ENCODE peak calls at places on chromosomes 3 and 15, in nine cellular contexts. Q, R, J, T, G, Z, K, I and W are unnamed samples.
A peak's percentile ranks its signal among the peaks of the same experiment; 100 is the strongest.

GRCh38 chr15:65374831-65375401 is 2.9 kb downstream of the IGDCC3 start:
- DNase-seq in R (no peak), I (no peak), T (no peak), Z (no peak), Q (no peak), K (peak; percentile 12), G (no peak), J (peak; percentile 24), W (no peak)

GRCh38 chr3:49260711-49261357 is 16.2 kb downstream of the C3orf62 start:
- DNase-seq in Z (no peak), R (no peak), J (peak; percentile 3), I (no peak), Q (no peak), G (no peak), T (no peak), K (peak; percentile 24), W (no peak)

GRCh38 chr3:72844436-72844999 is 3.7 kb downstream of the SHQ1 start:
- DNase-seq in R (no peak), Z (no peak), K (peak; percentile 37), I (no peak), T (no peak), G (no peak), Q (no peak), J (peak; percentile 19), W (no peak)

GRCh38 chr3:188772886-188773285 is 398.9 kb upstream of the TPRG1 start:
- DNase-seq in Z (no peak), Q (no peak), T (no peak), G (no peak), R (peak; percentile 55), K (peak; percentile 66), J (peak; percentile 91), I (no peak), W (no peak)

GRCh38 chr15:49242820-49243219 is 72.8 kb downstream of the GALK2 start:
- DNase-seq in G (no peak), J (peak; percentile 91), Q (no peak), T (no peak), K (peak; percentile 84), Z (no peak), I (peak; percentile 24), R (peak; percentile 49), W (no peak)

GRCh38 chr15:64947211-64947610 is 35.5 kb downstream of the ANKDD1A start:
- DNase-seq in K (no peak), Q (no peak), Z (no peak), I (no peak), J (no peak), R (no peak), T (no peak), G (no peak), W (no peak)

GRCh38 chr15:98648654-98649537 is 557 bp downstream of the IGF1R start:
- DNase-seq in Z (peak; percentile 32), J (peak; percentile 51), T (no peak), K (peak; percentile 56), Q (no peak), I (peak; percentile 58), R (no peak), G (no peak), W (peak; percentile 51)

GRCh38 chr3:166177130-166177529 is 339.9 kb upstream of the BCHE start:
- DNase-seq in J (no peak), I (no peak), G (no peak), Z (no peak), Q (no peak), R (no peak), T (no peak), K (no peak), W (no peak)

GRCh38 chr15:41377978-41378377 is 24.3 kb downstream of the NDUFAF1 start:
- DNase-seq in R (no peak), J (no peak), Q (no peak), Z (no peak), G (no peak), I (no peak), T (no peak), K (no peak), W (no peak)

GRCh38 chr3:89278305-89278704 is 170.9 kb downstream of the EPHA3 start:
- DNase-seq in J (no peak), I (no peak), R (no peak), Q (no peak), K (no peak), Z (no peak), G (no peak), T (no peak), W (no peak)

GRCh38 chr3:150509780-150510179 is 36.5 kb downstream of the SERP1 start:
- DNase-seq in Z (no peak), Q (no peak), G (no peak), T (no peak), R (no peak), I (no peak), J (no peak), K (no peak), W (no peak)

GRCh38 chr3:106830334-106830733 is 546.9 kb upstream of the CCDC54 start:
- DNase-seq in G (no peak), J (no peak), T (no peak), Q (no peak), I (no peak), K (no peak), Z (no peak), R (no peak), W (no peak)

GRCh38 chr3:72352176-72352575 is 496.1 kb downstream of the SHQ1 start:
- DNase-seq in G (no peak), K (no peak), I (no peak), Q (no peak), Z (no peak), J (no peak), T (no peak), R (no peak), W (no peak)

GRCh38 chr15:26773917-26774316 is 1.1 kb upstream of the GABRB3 start:
- DNase-seq in G (no peak), Z (peak; percentile 15), K (no peak), T (no peak), I (no peak), J (no peak), Q (no peak), R (no peak), W (no peak)

GRCh38 chr3:42020681-42021307 is 58.9 kb upstream of the ULK4 start:
- DNase-seq in K (peak; percentile 90), I (no peak), Z (no peak), J (peak; percentile 84), Q (no peak), T (no peak), R (peak; percentile 29), G (no peak), W (no peak)